ENCODE peak calls at places on chromosome 1, in ten cellular contexts. One of them, this sample, is unnamed.

GRCh38 chr1:62230724-62231123 is 36.1 kb downstream of the L1TD1 start:
- DNase-seq in RWPE1: peak
- DNase-seq in tibial artery: peak
- DNase-seq in GM23338: no peak
- DNase-seq in DMS79 treated with DMSO at 0.1 percent for 48 hours: no peak
- DNase-seq in hippocampal formation: no peak
- DNase-seq in pulmonary artery endothelial cell: no peak
- DNase-seq in activated T-helper 2 cell treated with anti-CD3 and anti-CD28 coated beads, Interferon-gamma antibody, Interleukin-2, Interleukin-4, amounts not matched to agents 10 μg/mL and 5 μg/mL and 100 μg/mL, durations not matched to agents 14 hours and 24 hours and 36 hours: no peak
- DNase-seq in AG04449: peak
- DNase-seq in uterus: no peak
- DNase-seq in this sample: no peak

GRCh38 chr1:53410100-53410541 is 49.1 kb upstream of the DMRTB1 start:
- DNase-seq in DMS79 treated with DMSO at 0.1 percent for 48 hours: no peak
- DNase-seq in AG04449: no peak
- DNase-seq in GM23338: peak
- DNase-seq in pulmonary artery endothelial cell: no peak
- DNase-seq in RWPE1: no peak
- DNase-seq in uterus: no peak
- DNase-seq in hippocampal formation: no peak
- DNase-seq in activated T-helper 2 cell treated with anti-CD3 and anti-CD28 coated beads, Interferon-gamma antibody, Interleukin-2, Interleukin-4, amounts not matched to agents 10 μg/mL and 5 μg/mL and 100 μg/mL, durations not matched to agents 14 hours and 24 hours and 36 hours: no peak
- DNase-seq in tibial artery: no peak
- DNase-seq in this sample: no peak

GRCh38 chr1:59604191-59604590 is 210.6 kb upstream of the HOOK1 start:
- DNase-seq in DMS79 treated with DMSO at 0.1 percent for 48 hours: no peak
- DNase-seq in tibial artery: no peak
- DNase-seq in hippocampal formation: no peak
- DNase-seq in GM23338: no peak
- DNase-seq in activated T-helper 2 cell treated with anti-CD3 and anti-CD28 coated beads, Interferon-gamma antibody, Interleukin-2, Interleukin-4, amounts not matched to agents 10 μg/mL and 5 μg/mL and 100 μg/mL, durations not matched to agents 14 hours and 24 hours and 36 hours: no peak
- DNase-seq in uterus: no peak
- DNase-seq in AG04449: no peak
- DNase-seq in pulmonary artery endothelial cell: no peak
- DNase-seq in RWPE1: no peak
- DNase-seq in this sample: no peak

GRCh38 chr1:38846210-38846609 is 13.4 kb downstream of the RRAGC start:
- DNase-seq in activated T-helper 2 cell treated with anti-CD3 and anti-CD28 coated beads, Interferon-gamma antibody, Interleukin-2, Interleukin-4, amounts not matched to agents 10 μg/mL and 5 μg/mL and 100 μg/mL, durations not matched to agents 14 hours and 24 hours and 36 hours: no peak
- DNase-seq in tibial artery: no peak
- DNase-seq in AG04449: no peak
- DNase-seq in RWPE1: no peak
- DNase-seq in pulmonary artery endothelial cell: no peak
- DNase-seq in DMS79 treated with DMSO at 0.1 percent for 48 hours: no peak
- DNase-seq in hippocampal formation: no peak
- DNase-seq in GM23338: no peak
- DNase-seq in uterus: no peak
- DNase-seq in this sample: no peak

GRCh38 chr1:243233908-243234307 is 21.2 kb downstream of the CEP170 start:
- DNase-seq in GM23338: no peak
- DNase-seq in uterus: no peak
- DNase-seq in pulmonary artery endothelial cell: no peak
- DNase-seq in DMS79 treated with DMSO at 0.1 percent for 48 hours: no peak
- DNase-seq in tibial artery: no peak
- DNase-seq in AG04449: peak
- DNase-seq in hippocampal formation: no peak
- DNase-seq in RWPE1: no peak
- DNase-seq in activated T-helper 2 cell treated with anti-CD3 and anti-CD28 coated beads, Interferon-gamma antibody, Interleukin-2, Interleukin-4, amounts not matched to agents 10 μg/mL and 5 μg/mL and 100 μg/mL, durations not matched to agents 14 hours and 24 hours and 36 hours: no peak
- DNase-seq in this sample: no peak

GRCh38 chr1:38672692-38673091 is 186.9 kb downstream of the RRAGC start:
- DNase-seq in GM23338: no peak
- DNase-seq in RWPE1: no peak
- DNase-seq in activated T-helper 2 cell treated with anti-CD3 and anti-CD28 coated beads, Interferon-gamma antibody, Interleukin-2, Interleukin-4, amounts not matched to agents 10 μg/mL and 5 μg/mL and 100 μg/mL, durations not matched to agents 14 hours and 24 hours and 36 hours: no peak
- DNase-seq in hippocampal formation: no peak
- DNase-seq in DMS79 treated with DMSO at 0.1 percent for 48 hours: no peak
- DNase-seq in AG04449: no peak
- DNase-seq in pulmonary artery endothelial cell: no peak
- DNase-seq in uterus: no peak
- DNase-seq in tibial artery: no peak
- DNase-seq in this sample: no peak

GRCh38 chr1:1041092-1041503 is 21.2 kb downstream of the AGRN start:
- DNase-seq in DMS79 treated with DMSO at 0.1 percent for 48 hours: no peak
- DNase-seq in uterus: no peak
- DNase-seq in RWPE1: no peak
- DNase-seq in GM23338: peak
- DNase-seq in activated T-helper 2 cell treated with anti-CD3 and anti-CD28 coated beads, Interferon-gamma antibody, Interleukin-2, Interleukin-4, amounts not matched to agents 10 μg/mL and 5 μg/mL and 100 μg/mL, durations not matched to agents 14 hours and 24 hours and 36 hours: no peak
- DNase-seq in tibial artery: no peak
- DNase-seq in AG04449: no peak
- DNase-seq in hippocampal formation: no peak
- DNase-seq in pulmonary artery endothelial cell: no peak
- DNase-seq in this sample: no peak

GRCh38 chr1:25866288-25866687 is 7.0 kb upstream of the AUNIP start:
- DNase-seq in RWPE1: no peak
- DNase-seq in uterus: no peak
- DNase-seq in pulmonary artery endothelial cell: no peak
- DNase-seq in AG04449: no peak
- DNase-seq in activated T-helper 2 cell treated with anti-CD3 and anti-CD28 coated beads, Interferon-gamma antibody, Interleukin-2, Interleukin-4, amounts not matched to agents 10 μg/mL and 5 μg/mL and 100 μg/mL, durations not matched to agents 14 hours and 24 hours and 36 hours: no peak
- DNase-seq in DMS79 treated with DMSO at 0.1 percent for 48 hours: no peak
- DNase-seq in hippocampal formation: no peak
- DNase-seq in tibial artery: no peak
- DNase-seq in GM23338: no peak
- DNase-seq in this sample: no peak

GRCh38 chr1:28601696-28602095 is 9.6 kb downstream of the RAB42 start:
- DNase-seq in activated T-helper 2 cell treated with anti-CD3 and anti-CD28 coated beads, Interferon-gamma antibody, Interleukin-2, Interleukin-4, amounts not matched to agents 10 μg/mL and 5 μg/mL and 100 μg/mL, durations not matched to agents 14 hours and 24 hours and 36 hours: no peak
- DNase-seq in uterus: no peak
- DNase-seq in pulmonary artery endothelial cell: no peak
- DNase-seq in GM23338: no peak
- DNase-seq in DMS79 treated with DMSO at 0.1 percent for 48 hours: no peak
- DNase-seq in hippocampal formation: no peak
- DNase-seq in RWPE1: peak
- DNase-seq in AG04449: peak
- DNase-seq in tibial artery: no peak
- DNase-seq in this sample: no peak

GRCh38 chr1:159091547-159092397 is 15.2 kb upstream of the AIM2 start:
- DNase-seq in DMS79 treated with DMSO at 0.1 percent for 48 hours: no peak
- DNase-seq in uterus: no peak
- DNase-seq in GM23338: no peak
- DNase-seq in activated T-helper 2 cell treated with anti-CD3 and anti-CD28 coated beads, Interferon-gamma antibody, Interleukin-2, Interleukin-4, amounts not matched to agents 10 μg/mL and 5 μg/mL and 100 μg/mL, durations not matched to agents 14 hours and 24 hours and 36 hours: no peak
- DNase-seq in AG04449: peak
- DNase-seq in tibial artery: no peak
- DNase-seq in RWPE1: peak
- DNase-seq in hippocampal formation: no peak
- DNase-seq in pulmonary artery endothelial cell: peak
- DNase-seq in this sample: no peak

GRCh38 chr1:53899708-53900107 is 5.7 kb downstream of the DIO1 start:
- DNase-seq in DMS79 treated with DMSO at 0.1 percent for 48 hours: no peak
- DNase-seq in GM23338: no peak
- DNase-seq in hippocampal formation: no peak
- DNase-seq in AG04449: no peak
- DNase-seq in tibial artery: no peak
- DNase-seq in RWPE1: no peak
- DNase-seq in uterus: no peak
- DNase-seq in activated T-helper 2 cell treated with anti-CD3 and anti-CD28 coated beads, Interferon-gamma antibody, Interleukin-2, Interleukin-4, amounts not matched to agents 10 μg/mL and 5 μg/mL and 100 μg/mL, durations not matched to agents 14 hours and 24 hours and 36 hours: no peak
- DNase-seq in pulmonary artery endothelial cell: no peak
- DNase-seq in this sample: no peak

GRCh38 chr1:234616644-234617043 is 6.7 kb upstream of the IRF2BP2 start:
- DNase-seq in DMS79 treated with DMSO at 0.1 percent for 48 hours: no peak
- DNase-seq in tibial artery: no peak
- DNase-seq in hippocampal formation: no peak
- DNase-seq in pulmonary artery endothelial cell: no peak
- DNase-seq in uterus: no peak
- DNase-seq in activated T-helper 2 cell treated with anti-CD3 and anti-CD28 coated beads, Interferon-gamma antibody, Interleukin-2, Interleukin-4, amounts not matched to agents 10 μg/mL and 5 μg/mL and 100 μg/mL, durations not matched to agents 14 hours and 24 hours and 36 hours: no peak
- DNase-seq in RWPE1: no peak
- DNase-seq in GM23338: no peak
- DNase-seq in AG04449: no peak
- DNase-seq in this sample: no peak

GRCh38 chr1:246698466-246699094 is 25.6 kb upstream of the SCCPDH start:
- DNase-seq in pulmonary artery endothelial cell: no peak
- DNase-seq in hippocampal formation: no peak
- DNase-seq in AG04449: no peak
- DNase-seq in RWPE1: no peak
- DNase-seq in uterus: no peak
- DNase-seq in GM23338: no peak
- DNase-seq in activated T-helper 2 cell treated with anti-CD3 and anti-CD28 coated beads, Interferon-gamma antibody, Interleukin-2, Interleukin-4, amounts not matched to agents 10 μg/mL and 5 μg/mL and 100 μg/mL, durations not matched to agents 14 hours and 24 hours and 36 hours: no peak
- DNase-seq in DMS79 treated with DMSO at 0.1 percent for 48 hours: no peak
- DNase-seq in tibial artery: no peak
- DNase-seq in this sample: no peak

GRCh38 chr1:11569551-11569950 is 84.7 kb downstream of the FBXO2 start:
- DNase-seq in GM23338: no peak
- DNase-seq in DMS79 treated with DMSO at 0.1 percent for 48 hours: peak
- DNase-seq in uterus: no peak
- DNase-seq in hippocampal formation: no peak
- DNase-seq in RWPE1: peak
- DNase-seq in activated T-helper 2 cell treated with anti-CD3 and anti-CD28 coated beads, Interferon-gamma antibody, Interleukin-2, Interleukin-4, amounts not matched to agents 10 μg/mL and 5 μg/mL and 100 μg/mL, durations not matched to agents 14 hours and 24 hours and 36 hours: no peak
- DNase-seq in tibial artery: no peak
- DNase-seq in pulmonary artery endothelial cell: no peak
- DNase-seq in AG04449: no peak
- DNase-seq in this sample: no peak

GRCh38 chr1:53693773-53694717 is 44.9 kb downstream of the GLIS1 start:
- DNase-seq in DMS79 treated with DMSO at 0.1 percent for 48 hours: no peak
- DNase-seq in activated T-helper 2 cell treated with anti-CD3 and anti-CD28 coated beads, Interferon-gamma antibody, Interleukin-2, Interleukin-4, amounts not matched to agents 10 μg/mL and 5 μg/mL and 100 μg/mL, durations not matched to agents 14 hours and 24 hours and 36 hours: no peak
- DNase-seq in GM23338: no peak
- DNase-seq in pulmonary artery endothelial cell: no peak
- DNase-seq in hippocampal formation: no peak
- DNase-seq in AG04449: no peak
- DNase-seq in RWPE1: no peak
- DNase-seq in uterus: no peak
- DNase-seq in tibial artery: no peak
- DNase-seq in this sample: no peak

GRCh38 chr1:206963740-206964139 is 6.5 kb downstream of the FCAMR start:
- DNase-seq in uterus: no peak
- DNase-seq in RWPE1: no peak
- DNase-seq in AG04449: no peak
- DNase-seq in DMS79 treated with DMSO at 0.1 percent for 48 hours: no peak
- DNase-seq in GM23338: no peak
- DNase-seq in tibial artery: no peak
- DNase-seq in activated T-helper 2 cell treated with anti-CD3 and anti-CD28 coated beads, Interferon-gamma antibody, Interleukin-2, Interleukin-4, amounts not matched to agents 10 μg/mL and 5 μg/mL and 100 μg/mL, durations not matched to agents 14 hours and 24 hours and 36 hours: no peak
- DNase-seq in hippocampal formation: no peak
- DNase-seq in pulmonary artery endothelial cell: no peak
- DNase-seq in this sample: no peak

GRCh38 chr1:31586376-31587327 is 10.3 kb downstream of the TINAGL1 start:
- DNase-seq in activated T-helper 2 cell treated with anti-CD3 and anti-CD28 coated beads, Interferon-gamma antibody, Interleukin-2, Interleukin-4, amounts not matched to agents 10 μg/mL and 5 μg/mL and 100 μg/mL, durations not matched to agents 14 hours and 24 hours and 36 hours: no peak
- DNase-seq in DMS79 treated with DMSO at 0.1 percent for 48 hours: no peak
- DNase-seq in RWPE1: no peak
- DNase-seq in AG04449: no peak
- DNase-seq in tibial artery: peak
- DNase-seq in uterus: no peak
- DNase-seq in pulmonary artery endothelial cell: no peak
- DNase-seq in hippocampal formation: no peak
- DNase-seq in GM23338: peak
- DNase-seq in this sample: no peak

GRCh38 chr1:11692899-11693590 is 1.5 kb downstream of the DRAXIN start:
- DNase-seq in tibial artery: no peak
- DNase-seq in pulmonary artery endothelial cell: peak
- DNase-seq in uterus: no peak
- DNase-seq in GM23338: no peak
- DNase-seq in RWPE1: peak
- DNase-seq in activated T-helper 2 cell treated with anti-CD3 and anti-CD28 coated beads, Interferon-gamma antibody, Interleukin-2, Interleukin-4, amounts not matched to agents 10 μg/mL and 5 μg/mL and 100 μg/mL, durations not matched to agents 14 hours and 24 hours and 36 hours: no peak
- DNase-seq in hippocampal formation: no peak
- DNase-seq in DMS79 treated with DMSO at 0.1 percent for 48 hours: no peak
- DNase-seq in AG04449: no peak
- DNase-seq in this sample: no peak

This sample was measured in NCI-H1105.